ENCODE peak calls at places on chromosomes 3 and 15, in four cellular contexts. L is MCF 10A, E is DMS153, N is B cell. Y is an unnamed sample.

GRCh38 chr3:127354761-127355160 is 66.9 kb upstream of the PRR20G start:
- DNase-seq in L (no peak), E (no peak), N (no peak), Y (no peak)

GRCh38 chr3:186287723-186288122 is 74.3 kb downstream of the DGKG start:
- DNase-seq in L (peak; percentile 27), E (no peak), N (no peak), Y (no peak)

GRCh38 chr15:33086500-33087141 is 107.9 kb downstream of the FMN1 start:
- DNase-seq in L (peak; percentile 63), E (no peak), N (no peak), Y (peak; percentile 38)

GRCh38 chr3:32973982-32974381 is 22.5 kb downstream of the CCR4 start:
- DNase-seq in L (no peak), E (no peak), N (no peak), Y (no peak)

GRCh38 chr3:176068750-176069149 is 1128.5 kb downstream of the TBL1XR1 start:
- DNase-seq in L (no peak), E (no peak), N (no peak), Y (no peak)

GRCh38 chr3:15114466-15115358 is 15.8 kb upstream of the RBSN start:
- DNase-seq in L (no peak), E (no peak), N (no peak), Y (no peak)

GRCh38 chr3:4532535-4533112 is 39.5 kb downstream of the ITPR1 start:
- DNase-seq in L (no peak), E (no peak), N (no peak), Y (no peak)

GRCh38 chr3:31004025-31004678 is 109.7 kb upstream of the GADL1 start:
- DNase-seq in L (peak; percentile 6), E (no peak), N (no peak), Y (no peak)

GRCh38 chr3:120459196-120459595 is 8.4 kb upstream of the FSTL1 start:
- DNase-seq in L (no peak), E (no peak), N (no peak), Y (no peak)

GRCh38 chr3:5053021-5053831 is 68.9 kb upstream of the ARL8B start:
- DNase-seq in L (no peak), E (no peak), N (no peak), Y (no peak)

GRCh38 chr3:69738859-69739203 is 433 bp upstream of the MITF start:
- DNase-seq in L (no peak), E (no peak), N (no peak), Y (peak; percentile 35)

GRCh38 chr3:49132437-49133225 is at the start of gene LAMB2:
- DNase-seq in L (peak; percentile 81), E (no peak), N (no peak), Y (peak; percentile 50)

GRCh38 chr3:129224984-129225393 is 24.4 kb upstream of the COPG1 start:
- DNase-seq in L (peak; percentile 91), E (peak; percentile 53), N (peak; percentile 37), Y (peak; percentile 81)

GRCh38 chr3:113002676-113003075 is 11.9 kb downstream of the GTPBP8 start:
- DNase-seq in L (no peak), E (no peak), N (no peak), Y (no peak)

GRCh38 chr3:132145833-132146232 is 111.0 kb upstream of the CPNE4 start:
- DNase-seq in L (no peak), E (no peak), N (no peak), Y (no peak)

Y was measured in SHP77.